ENCODE peak calls at places on chromosomes 16 and 17, in four cellular contexts. S is NCI-H1092, J is tibial nerve, X is non-pigmented ciliary epithelial cell. Z is an unnamed sample.

GRCh38 chr16:10883004-10883403 is 6.0 kb downstream of the CIITA start:
- DNase-seq in S (no peak), J (no peak), X (no peak), Z (no peak)

GRCh38 chr16:2148714-2149629 is 547 bp downstream of the RAB26 start:
- DNase-seq in S (no peak), J (no peak), X (no peak), Z (no peak)

GRCh38 chr16:81673432-81673831 is 105.7 kb upstream of the PLCG2 start:
- DNase-seq in S (no peak), J (no peak), X (no peak), Z (no peak)

GRCh38 chr17:83076930-83077329 is 2.5 kb upstream of the METRNL start:
- DNase-seq in S (no peak), J (no peak), X (no peak), Z (no peak)

GRCh38 chr16:64152010-64152767 is 969.7 kb downstream of the CDH11 start:
- DNase-seq in S (no peak), J (no peak), X (no peak), Z (no peak)

GRCh38 chr17:27559996-27560481 is 70.9 kb upstream of the LGALS9 start:
- DNase-seq in S (no peak), J (peak; percentile 19), X (no peak), Z (no peak)

GRCh38 chr16:58346831-58347371 is 45.4 kb upstream of the GINS3 start:
- DNase-seq in S (no peak), J (no peak), X (no peak), Z (no peak)

GRCh38 chr17:82334204-82334621 is 647 bp upstream of the SECTM1 start:
- DNase-seq in S (no peak), J (no peak), X (no peak), Z (no peak)

GRCh38 chr17:2363318-2363717 is 26.0 kb downstream of the SGSM2 start:
- DNase-seq in S (no peak), J (no peak), X (no peak), Z (no peak)